ENCODE peak calls at places on chromosomes 5 and 9, in ten cellular contexts. One of them, this sample, is unnamed.

GRCh38 chr9:86749530-86750275 is 197.6 kb downstream of the GAS1 start:
- DNase-seq in left ventricle myocardium inferior: no peak
- DNase-seq in cardiac muscle cell: peak; percentile 93
- DNase-seq in choroid plexus epithelial cell: peak; percentile 92
- DNase-seq in GM20000: no peak
- DNase-seq in MCF 10A: peak; percentile 24
- DNase-seq in HCT116: no peak
- DNase-seq in H9: no peak
- DNase-seq in AG04450: peak; percentile 81
- DNase-seq in CD8-positive, alpha-beta T cell: no peak
- DNase-seq in this sample: no peak

GRCh38 chr9:31304576-31304975 is 1079.9 kb upstream of the ACO1 start:
- DNase-seq in MCF 10A: peak; percentile 84
- DNase-seq in left ventricle myocardium inferior: no peak
- DNase-seq in GM20000: no peak
- DNase-seq in cardiac muscle cell: peak; percentile 89
- DNase-seq in CD8-positive, alpha-beta T cell: no peak
- DNase-seq in choroid plexus epithelial cell: peak; percentile 94
- DNase-seq in AG04450: no peak
- DNase-seq in H9: no peak
- DNase-seq in HCT116: peak; percentile 23
- DNase-seq in this sample: no peak

GRCh38 chr9:6870149-6870548 is 112.4 kb downstream of the KDM4C start:
- DNase-seq in GM20000: no peak
- DNase-seq in cardiac muscle cell: no peak
- DNase-seq in HCT116: no peak
- DNase-seq in CD8-positive, alpha-beta T cell: no peak
- DNase-seq in left ventricle myocardium inferior: no peak
- DNase-seq in H9: no peak
- DNase-seq in choroid plexus epithelial cell: no peak
- DNase-seq in AG04450: no peak
- DNase-seq in MCF 10A: no peak
- DNase-seq in this sample: no peak

GRCh38 chr9:107969141-107969540 is 479.6 kb upstream of the KLF4 start:
- DNase-seq in CD8-positive, alpha-beta T cell: no peak
- DNase-seq in AG04450: no peak
- DNase-seq in cardiac muscle cell: no peak
- DNase-seq in left ventricle myocardium inferior: no peak
- DNase-seq in choroid plexus epithelial cell: no peak
- DNase-seq in H9: no peak
- DNase-seq in MCF 10A: no peak
- DNase-seq in HCT116: no peak
- DNase-seq in GM20000: no peak
- DNase-seq in this sample: no peak

GRCh38 chr9:14030350-14030823 is 283.6 kb downstream of the NFIB start:
- DNase-seq in H9: no peak
- DNase-seq in choroid plexus epithelial cell: peak; percentile 96
- DNase-seq in CD8-positive, alpha-beta T cell: no peak
- DNase-seq in left ventricle myocardium inferior: no peak
- DNase-seq in GM20000: no peak
- DNase-seq in HCT116: no peak
- DNase-seq in cardiac muscle cell: peak; percentile 94
- DNase-seq in AG04450: peak; percentile 34
- DNase-seq in MCF 10A: peak; percentile 91
- DNase-seq in this sample: no peak

GRCh38 chr5:143554194-143554717 is 150.8 kb upstream of the NR3C1 start:
- DNase-seq in H9: no peak
- DNase-seq in HCT116: no peak
- DNase-seq in AG04450: peak; percentile 88
- DNase-seq in left ventricle myocardium inferior: no peak
- DNase-seq in MCF 10A: peak; percentile 99
- DNase-seq in CD8-positive, alpha-beta T cell: no peak
- DNase-seq in GM20000: no peak
- DNase-seq in choroid plexus epithelial cell: peak; percentile 93
- DNase-seq in cardiac muscle cell: peak; percentile 90
- DNase-seq in this sample: no peak

GRCh38 chr9:87070331-87070730 is 123.0 kb upstream of the GAS1 start:
- DNase-seq in choroid plexus epithelial cell: no peak
- DNase-seq in left ventricle myocardium inferior: no peak
- DNase-seq in AG04450: no peak
- DNase-seq in H9: no peak
- DNase-seq in cardiac muscle cell: no peak
- DNase-seq in HCT116: no peak
- DNase-seq in MCF 10A: no peak
- DNase-seq in GM20000: no peak
- DNase-seq in CD8-positive, alpha-beta T cell: no peak
- DNase-seq in this sample: no peak

GRCh38 chr5:103674739-103675138 is 112.2 kb upstream of the NUDT12 start:
- DNase-seq in left ventricle myocardium inferior: no peak
- DNase-seq in MCF 10A: no peak
- DNase-seq in choroid plexus epithelial cell: peak; percentile 52
- DNase-seq in H9: no peak
- DNase-seq in AG04450: no peak
- DNase-seq in cardiac muscle cell: no peak
- DNase-seq in GM20000: no peak
- DNase-seq in HCT116: no peak
- DNase-seq in CD8-positive, alpha-beta T cell: no peak
- DNase-seq in this sample: no peak

GRCh38 chr5:159051431-159052281 is 48.1 kb downstream of the EBF1 start:
- DNase-seq in HCT116: no peak
- DNase-seq in H9: peak; percentile 56
- DNase-seq in choroid plexus epithelial cell: peak; percentile 51
- DNase-seq in GM20000: peak; percentile 45
- DNase-seq in cardiac muscle cell: peak; percentile 58
- DNase-seq in AG04450: no peak
- DNase-seq in left ventricle myocardium inferior: peak; percentile 67
- DNase-seq in CD8-positive, alpha-beta T cell: no peak
- DNase-seq in MCF 10A: no peak
- DNase-seq in this sample: peak; percentile 65

GRCh38 chr5:160458971-160459800 is 37.5 kb downstream of the PTTG1 start:
- DNase-seq in CD8-positive, alpha-beta T cell: no peak
- DNase-seq in H9: no peak
- DNase-seq in GM20000: peak; percentile 59
- DNase-seq in HCT116: no peak
- DNase-seq in MCF 10A: no peak
- DNase-seq in cardiac muscle cell: no peak
- DNase-seq in AG04450: no peak
- DNase-seq in choroid plexus epithelial cell: no peak
- DNase-seq in left ventricle myocardium inferior: no peak
- DNase-seq in this sample: no peak

GRCh38 chr5:7828269-7828668 is 22.7 kb downstream of the CFAP90 start:
- DNase-seq in choroid plexus epithelial cell: no peak
- DNase-seq in AG04450: no peak
- DNase-seq in GM20000: no peak
- DNase-seq in cardiac muscle cell: no peak
- DNase-seq in MCF 10A: peak; percentile 21
- DNase-seq in HCT116: no peak
- DNase-seq in CD8-positive, alpha-beta T cell: no peak
- DNase-seq in left ventricle myocardium inferior: peak; percentile 63
- DNase-seq in H9: no peak
- DNase-seq in this sample: no peak

GRCh38 chr5:7823601-7824000 is 27.3 kb downstream of the CFAP90 start:
- DNase-seq in AG04450: no peak
- DNase-seq in left ventricle myocardium inferior: no peak
- DNase-seq in choroid plexus epithelial cell: no peak
- DNase-seq in cardiac muscle cell: no peak
- DNase-seq in MCF 10A: no peak
- DNase-seq in GM20000: no peak
- DNase-seq in H9: no peak
- DNase-seq in CD8-positive, alpha-beta T cell: no peak
- DNase-seq in HCT116: no peak
- DNase-seq in this sample: no peak

GRCh38 chr5:7824995-7825394 is 25.9 kb downstream of the CFAP90 start:
- DNase-seq in MCF 10A: no peak
- DNase-seq in HCT116: no peak
- DNase-seq in left ventricle myocardium inferior: no peak
- DNase-seq in choroid plexus epithelial cell: no peak
- DNase-seq in AG04450: no peak
- DNase-seq in CD8-positive, alpha-beta T cell: no peak
- DNase-seq in GM20000: no peak
- DNase-seq in H9: no peak
- DNase-seq in cardiac muscle cell: no peak
- DNase-seq in this sample: no peak

GRCh38 chr5:7825630-7826029 is 25.3 kb downstream of the CFAP90 start:
- DNase-seq in AG04450: no peak
- DNase-seq in left ventricle myocardium inferior: no peak
- DNase-seq in CD8-positive, alpha-beta T cell: no peak
- DNase-seq in H9: no peak
- DNase-seq in GM20000: no peak
- DNase-seq in cardiac muscle cell: no peak
- DNase-seq in choroid plexus epithelial cell: no peak
- DNase-seq in HCT116: no peak
- DNase-seq in MCF 10A: no peak
- DNase-seq in this sample: no peak

DNA sequence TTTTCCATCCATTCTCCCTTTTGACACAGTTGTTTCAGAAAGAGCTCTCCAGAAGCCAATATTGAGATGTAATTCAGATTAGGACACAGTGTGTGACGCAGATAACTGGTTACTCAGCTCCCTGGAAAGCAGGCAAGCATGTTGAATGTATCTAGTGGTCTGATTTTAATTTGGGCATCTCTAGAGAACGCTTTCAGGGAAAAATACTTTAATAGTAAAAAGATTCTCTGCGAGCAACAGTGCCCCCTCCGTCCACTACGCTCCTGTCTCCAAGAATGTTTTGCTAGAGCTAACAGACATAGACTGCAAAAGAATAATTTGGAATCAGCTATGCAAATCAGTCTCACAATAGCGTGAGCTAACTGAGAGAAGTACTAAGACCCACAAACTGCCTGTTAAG is 23.3 kb downstream of the CFAP90 start:
- DNase-seq in choroid plexus epithelial cell: no peak
- DNase-seq in H9: no peak
- DNase-seq in AG04450: no peak
- DNase-seq in HCT116: no peak
- DNase-seq in MCF 10A: no peak
- DNase-seq in cardiac muscle cell: no peak
- DNase-seq in CD8-positive, alpha-beta T cell: no peak
- DNase-seq in left ventricle myocardium inferior: no peak
- DNase-seq in GM20000: no peak
- DNase-seq in this sample: no peak
- TF ChIP-seq CTCF in choroid plexus epithelial cell: peak; percentile 34
- TF ChIP-seq CTCF in H9: no peak
- TF ChIP-seq CTCF in AG04450: peak; percentile 1
- TF ChIP-seq CTCF in HCT116: no peak
- TF ChIP-seq CTCF in MCF 10A: no peak
- TF ChIP-seq CTCF in cardiac muscle cell: peak; percentile 6
- TF ChIP-seq CTCF in CD8-positive, alpha-beta T cell: no peak
- TF ChIP-seq CTCF in left ventricle myocardium inferior: no peak
- TF ChIP-seq CTCF in GM20000: no peak
- TF ChIP-seq CTCF in this sample: no peak

DNA sequence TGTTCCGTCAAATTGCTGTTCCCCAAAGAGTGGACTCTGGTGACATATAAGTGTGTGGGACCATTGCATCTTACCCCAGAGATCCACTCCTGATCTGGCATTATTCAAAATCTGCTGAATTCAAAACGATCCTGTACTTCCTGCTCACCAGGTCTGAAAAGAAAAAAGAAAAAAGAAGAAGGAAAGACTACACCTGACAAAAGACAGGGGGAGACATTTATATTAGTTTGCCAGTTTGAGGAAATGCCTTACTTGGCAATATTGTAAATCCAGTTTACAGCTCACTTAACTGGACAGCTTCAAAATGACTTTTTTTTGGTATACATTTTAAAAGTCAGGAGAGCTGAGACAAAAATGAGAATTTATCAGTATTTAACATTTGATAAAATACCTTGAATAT is 15.0 kb upstream of the GRHPR start:
- DNase-seq in HCT116: no peak
- DNase-seq in MCF 10A: peak; percentile 18
- DNase-seq in CD8-positive, alpha-beta T cell: no peak
- DNase-seq in choroid plexus epithelial cell: no peak
- DNase-seq in GM20000: no peak
- DNase-seq in AG04450: no peak
- DNase-seq in H9: no peak
- DNase-seq in cardiac muscle cell: no peak
- DNase-seq in left ventricle myocardium inferior: no peak
- DNase-seq in this sample: no peak
- TF ChIP-seq CTCF in HCT116: no peak
- TF ChIP-seq CTCF in MCF 10A: peak; percentile 15
- TF ChIP-seq CTCF in CD8-positive, alpha-beta T cell: peak; percentile 21
- TF ChIP-seq CTCF in choroid plexus epithelial cell: peak; percentile 39
- TF ChIP-seq CTCF in GM20000: no peak
- TF ChIP-seq CTCF in AG04450: peak; percentile 17
- TF ChIP-seq CTCF in H9: peak; percentile 58
- TF ChIP-seq CTCF in cardiac muscle cell: peak; percentile 11
- TF ChIP-seq CTCF in left ventricle myocardium inferior: no peak
- TF ChIP-seq CTCF in this sample: peak; percentile 40

DNA sequence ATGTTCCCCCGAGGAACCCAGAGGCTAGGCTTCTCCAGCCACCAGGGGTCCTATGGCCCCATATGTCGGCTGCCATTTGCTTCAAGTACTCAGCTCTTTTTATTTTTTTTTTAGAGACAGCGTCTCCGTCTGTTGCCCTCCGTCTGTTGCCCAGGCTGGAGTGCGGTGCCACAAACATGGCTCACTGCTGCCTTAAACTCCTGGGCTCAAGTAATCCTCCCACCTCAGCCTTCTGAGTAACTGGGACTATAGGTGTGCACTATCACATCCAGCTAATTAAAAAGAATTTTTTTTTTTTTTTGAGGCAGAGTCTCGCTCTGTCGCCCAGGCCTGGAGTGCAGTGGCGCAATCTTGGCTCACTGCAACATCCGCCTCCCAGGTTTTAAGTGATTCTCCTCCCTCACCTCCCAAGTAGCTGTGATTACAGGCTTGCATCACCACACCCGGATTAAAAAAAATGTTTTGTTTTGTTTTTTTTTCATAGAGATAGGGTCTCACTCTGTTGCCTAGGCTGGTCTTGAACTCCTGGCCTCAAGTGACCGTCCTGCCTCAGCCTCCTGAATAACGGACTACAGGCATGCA is 8.9 kb downstream of the CERCAM start:
- DNase-seq in choroid plexus epithelial cell: no peak
- DNase-seq in cardiac muscle cell: peak; percentile 43
- DNase-seq in HCT116: no peak
- DNase-seq in left ventricle myocardium inferior: no peak
- DNase-seq in MCF 10A: no peak
- DNase-seq in CD8-positive, alpha-beta T cell: no peak
- DNase-seq in GM20000: no peak
- DNase-seq in AG04450: no peak
- DNase-seq in H9: no peak
- DNase-seq in this sample: no peak
- TF ChIP-seq CTCF in choroid plexus epithelial cell: peak; percentile 10
- TF ChIP-seq CTCF in cardiac muscle cell: no peak
- TF ChIP-seq CTCF in HCT116: no peak
- TF ChIP-seq CTCF in left ventricle myocardium inferior: no peak
- TF ChIP-seq CTCF in MCF 10A: no peak
- TF ChIP-seq CTCF in CD8-positive, alpha-beta T cell: no peak
- TF ChIP-seq CTCF in GM20000: no peak
- TF ChIP-seq CTCF in AG04450: no peak
- TF ChIP-seq CTCF in H9: peak; percentile 16
- TF ChIP-seq CTCF in this sample: no peak

DNA sequence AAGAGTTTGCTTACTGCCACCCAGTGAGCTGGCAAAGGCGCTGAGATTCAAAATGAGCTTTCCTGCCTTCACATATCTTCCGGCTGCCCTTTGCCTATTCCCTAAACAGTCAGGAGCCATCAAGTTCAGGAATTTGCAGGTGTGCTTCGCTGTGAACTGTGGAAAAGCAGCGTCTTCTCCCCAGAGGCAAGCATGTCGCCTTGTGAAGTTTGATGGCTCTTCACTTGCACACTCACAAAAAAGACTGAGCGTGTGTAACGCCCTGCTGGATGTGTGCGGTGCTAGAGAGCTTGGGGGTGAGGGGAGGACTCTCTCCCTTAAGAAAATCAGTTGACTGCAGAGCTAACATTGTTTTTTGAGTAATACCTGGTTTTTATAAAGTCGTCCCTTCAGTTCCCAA is 288.7 kb downstream of the DOCK8 start:
- DNase-seq in HCT116: no peak
- DNase-seq in cardiac muscle cell: no peak
- DNase-seq in AG04450: no peak
- DNase-seq in MCF 10A: no peak
- DNase-seq in CD8-positive, alpha-beta T cell: no peak
- DNase-seq in left ventricle myocardium inferior: no peak
- DNase-seq in choroid plexus epithelial cell: no peak
- DNase-seq in H9: peak; percentile 25
- DNase-seq in GM20000: no peak
- DNase-seq in this sample: no peak
- TF ChIP-seq CTCF in HCT116: no peak
- TF ChIP-seq CTCF in cardiac muscle cell: no peak
- TF ChIP-seq CTCF in AG04450: no peak
- TF ChIP-seq CTCF in MCF 10A: no peak
- TF ChIP-seq CTCF in CD8-positive, alpha-beta T cell: no peak
- TF ChIP-seq CTCF in left ventricle myocardium inferior: no peak
- TF ChIP-seq CTCF in choroid plexus epithelial cell: no peak
- TF ChIP-seq CTCF in H9: no peak
- TF ChIP-seq CTCF in GM20000: no peak
- TF ChIP-seq CTCF in this sample: no peak

This sample was measured in endothelial cell.